ENCODE peak calls at places on chromosomes 7 and 10, in six cellular contexts. F is left ventricle myocardium inferior; H is fibroblast of lung; M is colonic mucosa; Q is heart left ventricle; G is CD8-positive, alpha-beta T cell. U is an unnamed sample. For H3K4me1 and H3K9me3, the result is how much of the 10 kb centered on the place peaks cover.

GRCh38 chr7:106022193-106022821 is 59.2 kb downstream of the CDHR3 start:
- DNase-seq in M (no peak), G (peak), Q (no peak), F (no peak), H (no peak), U (no peak)

GRCh38 chr10:78041170-78042057 is 7.8 kb downstream of the RPS24 start:
- DNase-seq in M (no peak), H (no peak), G (no peak), F (no peak), Q (no peak), U (no peak)

GRCh38 chr7:82839555-82839954 is 323.1 kb downstream of the PCLO start:
- DNase-seq in M (no peak), G (no peak), Q (no peak), F (no peak), H (no peak), U (no peak)

GRCh38 chr10:127006453-127006852 is 101.2 kb downstream of the DOCK1 start:
- DNase-seq in G (no peak), M (no peak), F (no peak), Q (no peak), H (no peak), U (peak)

GRCh38 chr10:53387546-53387945 is 615.0 kb upstream of the MBL2 start:
- DNase-seq in H (no peak), F (no peak), Q (no peak), G (no peak), M (no peak), U (no peak)

GRCh38 chr7:157474685-157475084 is 137.9 kb downstream of the DNAJB6 start:
- DNase-seq in Q (no peak), M (peak), G (no peak), H (no peak), F (no peak), U (peak)

GRCh38 chr7:130365511-130366441 is 14.5 kb upstream of the CPA1 start:
- DNase-seq in F (no peak), M (no peak), H (peak), Q (no peak), G (no peak), U (no peak)

GRCh38 chr10:14225374-14225773 is 105.3 kb downstream of the FRMD4A start:
- DNase-seq in H (no peak), G (no peak), F (no peak), Q (no peak), M (no peak), U (peak)

GRCh38 chr10:95767884-95768556 is 12.1 kb downstream of the ENTPD1 start:
- DNase-seq in G (no peak), Q (no peak), F (peak), M (no peak), H (peak), U (no peak)

GRCh38 chr10:123459371-123460224 is 206.6 kb upstream of the GPR26 start:
- DNase-seq in M (no peak), G (no peak), F (no peak), Q (no peak), H (no peak), U (no peak)

GRCh38 chr7:22422831-22423615 is 66.1 kb upstream of the RAPGEF5 start:
- DNase-seq in H (no peak), G (no peak), F (no peak), M (no peak), Q (no peak), U (no peak)

GRCh38 chr10:119306964-119307363 is 99.6 kb downstream of the GRK5 start:
- DNase-seq in F (no peak), M (no peak), Q (no peak), G (no peak), H (no peak), U (no peak)

GRCh38 chr7:29102554-29103151 is 43.7 kb downstream of the CPVL start:
- DNase-seq in M (peak), G (peak), F (peak), H (peak), Q (peak), U (peak)

GRCh38 chr7:28550580-28551205 is 138.4 kb downstream of the CREB5 start:
- DNase-seq in H (no peak), G (no peak), F (no peak), Q (no peak), M (no peak), U (no peak)

GRCh38 chr10:97452352-97452751 is 6.4 kb downstream of the ZDHHC16 start:
- DNase-seq in Q (no peak), G (no peak), H (no peak), F (no peak), M (no peak), U (no peak)
- H3K4me1 ChIP-seq in Q (half or more), G (under half), H (under half), F (half or more), M (under half), U (under half)

DNA sequence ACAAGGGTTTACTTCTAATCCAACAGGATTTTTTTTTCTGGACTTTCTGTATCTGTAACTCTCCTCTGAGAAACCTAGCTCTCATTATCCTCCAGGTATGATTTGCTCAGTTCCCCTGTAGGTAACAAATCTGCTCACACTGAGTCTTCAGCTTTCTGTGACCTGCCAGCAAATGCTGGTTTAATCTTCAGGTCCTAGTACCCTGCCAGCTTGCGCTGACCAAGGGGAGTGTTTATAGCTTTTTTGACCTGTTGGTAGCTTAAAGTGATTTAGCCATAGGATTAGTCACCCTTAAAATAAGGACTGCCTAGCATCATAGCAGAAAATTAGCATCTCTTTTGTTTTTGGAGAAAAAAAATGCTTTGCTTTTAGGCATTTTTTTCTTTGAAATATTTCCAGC is 22.4 kb downstream of the SND1 start:
- DNase-seq in M (no peak), G (no peak), H (no peak), Q (no peak), F (no peak), U (no peak)
- H3K9me3 ChIP-seq in M (under half), G (under half), H (under half), Q (under half), F (under half), U (under half)

DNA sequence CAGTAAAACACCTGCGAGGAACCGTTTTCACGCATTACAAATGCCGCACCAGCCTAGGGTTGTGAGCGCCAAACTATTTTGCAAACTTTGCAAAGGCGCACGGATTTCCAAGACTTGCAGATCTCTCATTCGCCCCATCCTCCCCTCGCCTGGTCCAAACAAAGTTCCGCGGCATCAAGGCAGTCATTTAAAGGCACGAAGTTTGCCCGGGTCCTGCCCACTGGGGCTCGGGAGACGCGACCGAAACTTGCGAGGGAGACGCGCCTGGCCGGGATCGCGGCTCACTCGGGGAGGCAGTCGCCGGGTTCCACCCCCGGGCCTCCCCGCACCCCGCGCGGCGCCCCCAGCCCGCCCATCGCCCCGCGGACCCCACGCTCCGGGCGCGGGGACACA is 599 bp downstream of the USP6NL start:
- DNase-seq in H (peak), F (peak), G (no peak), M (peak), Q (peak), U (peak)
- H3K4me3 ChIP-seq in H (peak), F (peak), G (peak), M (peak), Q (peak), U (peak)

DNA sequence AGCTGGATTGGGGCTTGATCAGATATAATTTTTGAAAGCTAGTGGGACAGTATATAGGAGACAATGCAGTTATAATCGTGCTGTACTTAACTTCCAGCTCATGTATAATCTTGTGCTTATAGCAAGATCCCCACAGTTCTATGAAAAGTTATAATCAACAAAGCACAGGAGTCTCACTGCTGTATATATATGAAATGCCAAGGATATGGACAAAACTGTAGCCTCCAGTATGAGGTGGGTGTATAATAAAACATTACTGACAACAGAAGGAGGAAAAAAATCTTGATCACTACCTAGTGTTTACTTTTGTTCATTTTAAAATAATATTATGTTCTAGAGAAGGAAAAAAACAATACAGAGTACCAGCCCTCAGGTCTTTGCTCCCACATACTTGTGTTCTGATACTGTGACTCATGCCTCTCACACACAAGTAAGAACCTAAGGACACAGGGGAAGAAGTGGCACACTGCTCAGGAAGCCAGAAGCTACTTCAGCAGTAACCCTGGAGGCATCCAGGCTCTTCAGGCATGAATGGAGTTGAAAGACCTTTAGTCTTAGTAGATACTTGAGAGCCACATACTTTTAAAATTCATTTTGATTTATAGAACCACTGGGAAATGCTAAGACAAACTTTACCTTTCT is 265.7 kb upstream of the IMMP2L start:
- DNase-seq in Q (no peak), G (no peak), H (peak), M (no peak), F (no peak), U (no peak)
- H3K4me1 ChIP-seq in Q (under half), G (under half), H (under half), M (under half), F (under half), U (under half)

GRCh38 chr10:133461841-133462240 is 8.1 kb downstream of the SCART1 start:
- DNase-seq in Q (no peak), F (no peak), G (no peak), H (no peak), M (no peak), U (peak)

GRCh38 chr10:133464582-133465031 is 10.9 kb downstream of the SCART1 start:
- DNase-seq in H (no peak), Q (no peak), G (no peak), M (peak), F (peak), U (peak)

GRCh38 chr10:133461027-133461426 is 7.3 kb downstream of the SCART1 start:
- DNase-seq in G (no peak), H (no peak), F (no peak), Q (no peak), M (no peak), U (peak)

GRCh38 chr10:133460208-133460769 is 6.5 kb downstream of the SCART1 start:
- DNase-seq in Q (no peak), F (no peak), M (no peak), G (no peak), H (no peak), U (peak)

DNA sequence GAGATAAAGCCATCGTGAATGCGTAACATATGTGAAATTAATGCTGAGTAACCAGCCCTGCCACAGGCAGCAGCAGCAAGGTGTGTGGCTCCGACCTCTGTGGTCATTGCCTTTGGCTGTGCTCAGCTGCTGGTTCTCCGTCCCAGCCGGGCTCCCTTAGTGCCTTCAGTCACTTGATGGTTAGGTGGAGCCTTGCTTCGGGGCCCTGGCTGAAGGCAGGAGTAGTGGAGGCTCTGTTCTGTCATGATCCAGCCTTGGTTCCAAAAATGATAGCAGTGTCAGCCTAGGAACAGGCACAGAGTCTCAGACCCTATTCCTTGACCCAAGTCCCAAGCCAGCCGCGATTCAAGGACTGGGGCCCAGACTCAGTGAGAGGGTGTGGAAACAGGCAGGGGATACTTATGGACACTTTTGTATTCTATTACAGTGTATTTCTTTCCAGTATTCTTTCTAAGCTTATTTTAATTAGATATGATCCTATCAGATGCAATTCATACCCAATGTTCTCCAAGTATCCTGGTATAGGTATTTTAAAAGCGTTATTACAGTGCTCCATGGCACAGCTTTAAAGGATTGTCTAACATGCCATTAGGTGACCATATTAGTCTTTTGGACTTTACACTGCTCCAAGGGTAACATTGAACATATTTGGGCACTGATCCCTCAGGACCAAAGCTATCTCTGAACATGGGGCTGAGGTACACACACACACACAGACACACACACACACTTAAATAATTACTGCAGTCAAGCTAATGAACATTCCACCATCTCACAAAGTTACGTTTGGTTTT is 9.0 kb downstream of the SCART1 start:
- DNase-seq in F (no peak), H (no peak), M (no peak), G (no peak), Q (no peak), U (peak)
- H3K9me3 ChIP-seq in F (under half), H (under half), M (under half), G (under half), Q (under half), U (under half)

DNA sequence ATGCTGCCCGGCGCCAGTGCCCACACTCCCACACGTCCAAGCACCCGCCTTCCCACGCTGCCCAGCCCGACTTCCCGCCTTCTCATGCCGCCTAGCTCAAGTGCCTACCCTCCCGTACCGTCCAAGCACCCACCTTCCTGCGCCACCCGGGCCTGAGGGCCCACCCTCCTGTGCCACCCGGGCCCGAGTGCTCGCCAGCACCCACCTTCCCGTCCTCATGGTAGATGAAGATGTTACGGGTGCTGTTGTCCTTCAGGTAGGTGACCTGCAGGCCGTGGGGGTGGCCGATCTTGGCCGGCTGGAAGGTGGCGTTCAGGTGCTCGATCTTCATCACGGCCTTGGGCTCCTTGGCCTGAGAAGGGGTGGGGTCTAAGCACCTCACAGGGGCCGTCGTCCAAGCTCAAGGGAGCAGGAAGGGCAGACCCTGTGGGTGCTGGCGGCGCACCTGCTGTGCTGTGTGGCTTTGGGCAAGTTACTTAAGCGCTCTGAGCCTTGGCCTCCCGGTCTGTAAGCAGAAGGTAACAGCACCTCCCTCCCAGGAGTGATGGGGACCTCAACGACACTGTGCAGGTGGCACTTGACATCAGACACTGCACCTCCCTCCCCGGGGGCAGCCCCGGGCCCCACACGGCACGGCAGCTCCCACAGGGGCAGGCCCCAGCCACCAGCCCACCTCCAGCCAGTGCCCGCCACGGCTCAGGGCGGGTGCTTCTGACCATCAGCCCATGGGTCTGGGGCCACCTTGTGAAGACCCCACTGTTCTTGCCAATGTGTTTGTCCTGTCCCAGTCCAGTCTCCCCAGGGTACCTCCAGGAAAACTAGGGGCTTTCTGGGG is 27.8 kb downstream of the GET4 start:
- DNase-seq in G (no peak), H (no peak), M (no peak), Q (no peak), F (no peak), U (no peak)
- H3K4me3 ChIP-seq in G (no peak), H (no peak), M (no peak), Q (no peak), F (peak), U (no peak)

GRCh38 chr7:20299145-20299544 is 31.6 kb upstream of the ITGB8 start:
- DNase-seq in H (no peak), F (no peak), M (no peak), G (no peak), Q (no peak), U (no peak)
- H3K4me1 ChIP-seq in H (under half), F (under half), M (under half), G (under half), Q (under half), U (under half)

GRCh38 chr10:42304341-42304740 is 334.0 kb downstream of the ZNF33B start:
- DNase-seq in G (no peak), M (no peak), H (no peak), F (no peak), Q (no peak), U (no peak)
- H3K9me3 ChIP-seq in G (under half), M (under half), H (under half), F (half or more), Q (half or more), U (half or more)

DNA sequence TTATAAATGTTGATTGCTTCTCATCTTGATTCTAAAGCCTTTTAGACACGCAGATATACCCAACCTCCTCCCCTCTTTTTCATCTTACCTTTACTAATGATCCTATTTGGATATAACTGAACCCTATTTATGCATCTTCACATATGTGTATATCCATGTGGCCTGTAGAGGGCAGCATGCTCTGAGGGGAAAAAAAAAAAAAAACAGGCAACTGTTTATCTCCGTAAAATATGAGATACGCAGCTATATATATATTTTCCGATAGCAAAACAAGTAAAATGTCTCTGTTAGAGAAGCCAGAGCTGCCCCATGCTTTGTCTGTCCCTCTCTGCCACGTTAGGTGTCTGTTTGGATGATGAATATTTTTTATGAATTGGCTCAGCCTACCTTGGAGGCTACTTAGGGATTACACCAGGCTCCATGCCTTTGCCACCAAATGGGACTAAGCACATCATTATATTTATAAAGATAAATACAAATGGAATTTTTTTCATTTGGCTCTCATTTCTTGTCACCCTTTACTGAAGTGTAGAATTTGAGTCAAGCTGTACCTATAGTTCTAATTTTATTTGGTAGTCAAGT is 174.8 kb upstream of the FZD1 start:
- DNase-seq in Q (no peak), F (no peak), M (no peak), G (no peak), H (peak), U (no peak)
- H3K4me3 ChIP-seq in Q (no peak), F (peak), M (no peak), G (no peak), H (peak), U (no peak)

U was measured in right atrium auricular region.